ENCODE peak calls at places on chromosome 20, in five cellular contexts. One of them, this sample, is unnamed. For H3K4me1, the result is how much of the 10 kb centered on the place peaks cover.

GRCh38 chr20:3935956-3936340 is 46.8 kb downstream of the PANK2 start:
- DNase-seq in IMR-90: no peak
- DNase-seq in heart right ventricle: no peak
- DNase-seq in neural progenitor cell: no peak
- DNase-seq in left ventricle myocardium inferior: no peak
- DNase-seq in this sample: no peak

GRCh38 chr20:24406251-24406650 is 63.2 kb upstream of the SYNDIG1 start:
- DNase-seq in IMR-90: no peak
- DNase-seq in left ventricle myocardium inferior: no peak
- DNase-seq in heart right ventricle: no peak
- DNase-seq in neural progenitor cell: no peak
- DNase-seq in this sample: no peak

GRCh38 chr20:46557231-46557956 is 6.9 kb upstream of the OCSTAMP start:
- DNase-seq in neural progenitor cell: no peak
- DNase-seq in left ventricle myocardium inferior: no peak
- DNase-seq in IMR-90: peak
- DNase-seq in heart right ventricle: no peak
- DNase-seq in this sample: no peak

GRCh38 chr20:60048634-60049578 is 90.7 kb downstream of the CDH26 start:
- DNase-seq in IMR-90: no peak
- DNase-seq in heart right ventricle: no peak
- DNase-seq in neural progenitor cell: no peak
- DNase-seq in left ventricle myocardium inferior: no peak
- DNase-seq in this sample: no peak

GRCh38 chr20:64142546-64142945 is 21.7 kb upstream of the MYT1 start:
- DNase-seq in neural progenitor cell: peak
- DNase-seq in left ventricle myocardium inferior: no peak
- DNase-seq in heart right ventricle: no peak
- DNase-seq in IMR-90: no peak
- DNase-seq in this sample: no peak

GRCh38 chr20:1467355-1468116 is 887 bp upstream of the NSFL1C start:
- DNase-seq in heart right ventricle: peak
- DNase-seq in neural progenitor cell: peak
- DNase-seq in left ventricle myocardium inferior: no peak
- DNase-seq in IMR-90: no peak
- DNase-seq in this sample: no peak

GRCh38 chr20:39823239-39823638 is 861.1 kb downstream of the DHX35 start:
- DNase-seq in neural progenitor cell: no peak
- DNase-seq in IMR-90: peak
- DNase-seq in left ventricle myocardium inferior: no peak
- DNase-seq in heart right ventricle: no peak
- DNase-seq in this sample: no peak

GRCh38 chr20:62364911-62365736 is 2.0 kb downstream of the LAMA5 start:
- DNase-seq in left ventricle myocardium inferior: peak
- DNase-seq in heart right ventricle: peak
- DNase-seq in IMR-90: no peak
- DNase-seq in neural progenitor cell: no peak
- DNase-seq in this sample: peak

GRCh38 chr20:266604-267562 is 9.4 kb downstream of the DEFB132 start:
- DNase-seq in heart right ventricle: peak
- DNase-seq in neural progenitor cell: peak
- DNase-seq in left ventricle myocardium inferior: peak
- DNase-seq in IMR-90: peak
- DNase-seq in this sample: peak

GRCh38 chr20:36040571-36040970 is 72.2 kb downstream of the CNBD2 start:
- DNase-seq in neural progenitor cell: no peak
- DNase-seq in left ventricle myocardium inferior: no peak
- DNase-seq in heart right ventricle: no peak
- DNase-seq in IMR-90: no peak
- DNase-seq in this sample: no peak

GRCh38 chr20:41275181-41275793 is 42.2 kb downstream of the ZHX3 start:
- DNase-seq in left ventricle myocardium inferior: no peak
- DNase-seq in heart right ventricle: no peak
- DNase-seq in IMR-90: peak
- DNase-seq in neural progenitor cell: no peak
- DNase-seq in this sample: no peak

GRCh38 chr20:12072221-12072944 is 154.7 kb downstream of the BTBD3 start:
- DNase-seq in left ventricle myocardium inferior: peak
- DNase-seq in heart right ventricle: peak
- DNase-seq in neural progenitor cell: no peak
- DNase-seq in IMR-90: no peak
- DNase-seq in this sample: no peak

GRCh38 chr20:40488401-40488800 is 200.6 kb downstream of the MAFB start:
- DNase-seq in neural progenitor cell: no peak
- DNase-seq in left ventricle myocardium inferior: no peak
- DNase-seq in heart right ventricle: no peak
- DNase-seq in IMR-90: no peak
- DNase-seq in this sample: no peak

GRCh38 chr20:52665441-52665840 is 306.7 kb upstream of the TSHZ2 start:
- DNase-seq in left ventricle myocardium inferior: no peak
- DNase-seq in heart right ventricle: no peak
- DNase-seq in neural progenitor cell: no peak
- DNase-seq in IMR-90: no peak
- DNase-seq in this sample: no peak

GRCh38 chr20:5531318-5532081 is 214.7 kb upstream of the PROKR2 start:
- DNase-seq in heart right ventricle: no peak
- DNase-seq in neural progenitor cell: no peak
- DNase-seq in IMR-90: peak
- DNase-seq in left ventricle myocardium inferior: no peak
- DNase-seq in this sample: no peak

GRCh38 chr20:46746972-46747371 is 37.5 kb downstream of the SLC2A10 start:
- DNase-seq in IMR-90: peak
- DNase-seq in heart right ventricle: no peak
- DNase-seq in neural progenitor cell: no peak
- DNase-seq in left ventricle myocardium inferior: no peak
- DNase-seq in this sample: no peak

GRCh38 chr20:14234666-14235295 is 102.6 kb downstream of the FLRT3 start:
- DNase-seq in heart right ventricle: no peak
- DNase-seq in IMR-90: peak
- DNase-seq in neural progenitor cell: no peak
- DNase-seq in left ventricle myocardium inferior: no peak
- DNase-seq in this sample: no peak

GRCh38 chr20:568097-568864 is 24.7 kb upstream of the CSNK2A1 start:
- DNase-seq in IMR-90: no peak
- DNase-seq in heart right ventricle: peak
- DNase-seq in neural progenitor cell: no peak
- DNase-seq in left ventricle myocardium inferior: peak
- DNase-seq in this sample: no peak

GRCh38 chr20:24134284-24134683 is 145.7 kb upstream of the GGTLC1 start:
- DNase-seq in IMR-90: no peak
- DNase-seq in neural progenitor cell: no peak
- DNase-seq in heart right ventricle: no peak
- DNase-seq in left ventricle myocardium inferior: no peak
- DNase-seq in this sample: no peak

GRCh38 chr20:62138912-62139311 is 4.3 kb downstream of the PSMA7 start:
- DNase-seq in neural progenitor cell: no peak
- DNase-seq in left ventricle myocardium inferior: no peak
- DNase-seq in IMR-90: no peak
- DNase-seq in heart right ventricle: no peak
- DNase-seq in this sample: no peak

GRCh38 chr20:23082846-23083552 is 3.1 kb downstream of the CD93 start:
- DNase-seq in left ventricle myocardium inferior: no peak
- DNase-seq in neural progenitor cell: no peak
- DNase-seq in heart right ventricle: peak
- DNase-seq in IMR-90: no peak
- DNase-seq in this sample: no peak

GRCh38 chr20:44725852-44726251 is 10.7 kb downstream of the CCN5 start:
- DNase-seq in neural progenitor cell: no peak
- DNase-seq in IMR-90: no peak
- DNase-seq in heart right ventricle: no peak
- DNase-seq in left ventricle myocardium inferior: no peak
- DNase-seq in this sample: no peak

GRCh38 chr20:13819885-13820645 is 35.2 kb downstream of the NDUFAF5 start:
- DNase-seq in heart right ventricle: peak
- DNase-seq in neural progenitor cell: peak
- DNase-seq in IMR-90: peak
- DNase-seq in left ventricle myocardium inferior: no peak
- DNase-seq in this sample: no peak

GRCh38 chr20:24406761-24407550 is 62.5 kb upstream of the SYNDIG1 start:
- DNase-seq in left ventricle myocardium inferior: no peak
- DNase-seq in IMR-90: no peak
- DNase-seq in heart right ventricle: no peak
- DNase-seq in neural progenitor cell: no peak
- DNase-seq in this sample: no peak

GRCh38 chr20:51536116-51537069 is 6.1 kb downstream of the NFATC2 start:
- DNase-seq in IMR-90: no peak
- DNase-seq in heart right ventricle: no peak
- DNase-seq in left ventricle myocardium inferior: no peak
- DNase-seq in neural progenitor cell: no peak
- DNase-seq in this sample: no peak
- H3K4me1 ChIP-seq in IMR-90: under half
- H3K4me1 ChIP-seq in heart right ventricle: under half
- H3K4me1 ChIP-seq in left ventricle myocardium inferior: half or more
- H3K4me1 ChIP-seq in neural progenitor cell: under half
- H3K4me1 ChIP-seq in this sample: under half

GRCh38 chr20:34604980-34605788 is 46.7 kb downstream of the MAP1LC3A start:
- DNase-seq in neural progenitor cell: no peak
- DNase-seq in heart right ventricle: peak
- DNase-seq in IMR-90: peak
- DNase-seq in left ventricle myocardium inferior: no peak
- DNase-seq in this sample: no peak
- H3K27ac ChIP-seq in neural progenitor cell: no peak
- H3K27ac ChIP-seq in heart right ventricle: peak
- H3K27ac ChIP-seq in IMR-90: no peak
- H3K27ac ChIP-seq in left ventricle myocardium inferior: peak
- H3K27ac ChIP-seq in this sample: no peak

DNA sequence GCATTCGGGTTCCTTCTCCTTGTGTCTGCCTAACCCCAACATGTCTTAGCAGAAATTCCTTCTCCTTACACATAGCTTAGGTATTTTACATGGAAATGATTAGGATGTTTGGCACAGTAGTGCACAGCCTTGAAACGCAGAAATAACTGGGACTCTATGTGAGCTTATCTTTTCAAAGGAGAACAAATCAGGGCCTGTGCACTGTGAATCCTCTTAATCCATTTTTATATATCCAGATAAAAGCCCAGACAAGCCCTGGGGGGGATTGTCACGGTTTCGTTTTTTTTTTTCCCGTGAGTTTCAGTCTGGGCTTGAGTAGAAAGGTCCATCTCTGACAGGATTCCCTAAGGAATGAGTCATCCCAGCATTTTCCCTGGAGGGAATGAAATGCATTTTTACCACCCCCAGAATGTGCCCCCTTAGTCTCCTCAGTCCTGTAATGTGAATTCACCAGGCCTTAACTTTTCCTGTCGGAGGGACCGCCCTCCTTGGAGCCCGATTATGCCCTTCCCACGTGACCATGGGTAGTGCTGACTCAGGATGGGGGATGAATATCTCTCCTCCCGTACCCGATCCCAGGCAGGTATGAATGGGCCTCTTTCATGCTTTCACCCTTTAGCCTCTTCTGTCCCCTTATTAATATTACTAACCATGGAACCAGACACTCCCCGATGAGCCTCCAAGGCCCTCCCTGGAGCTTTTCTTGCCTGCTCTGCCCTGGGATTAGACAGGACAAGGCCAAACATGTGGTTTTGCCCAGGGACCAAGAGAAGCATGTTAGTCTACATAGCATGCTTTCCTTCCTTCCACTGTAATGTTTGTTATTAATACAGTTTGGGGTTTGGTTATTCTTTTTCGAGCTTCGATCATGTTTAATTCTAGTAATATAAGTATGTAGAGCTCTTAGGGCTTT is 23.9 kb upstream of the NAA20 start:
- DNase-seq in left ventricle myocardium inferior: no peak
- DNase-seq in heart right ventricle: peak
- DNase-seq in IMR-90: peak
- DNase-seq in neural progenitor cell: no peak
- DNase-seq in this sample: no peak
- H3K4me1 ChIP-seq in left ventricle myocardium inferior: half or more
- H3K4me1 ChIP-seq in heart right ventricle: under half
- H3K4me1 ChIP-seq in IMR-90: under half
- H3K4me1 ChIP-seq in neural progenitor cell: under half
- H3K4me1 ChIP-seq in this sample: under half

DNA sequence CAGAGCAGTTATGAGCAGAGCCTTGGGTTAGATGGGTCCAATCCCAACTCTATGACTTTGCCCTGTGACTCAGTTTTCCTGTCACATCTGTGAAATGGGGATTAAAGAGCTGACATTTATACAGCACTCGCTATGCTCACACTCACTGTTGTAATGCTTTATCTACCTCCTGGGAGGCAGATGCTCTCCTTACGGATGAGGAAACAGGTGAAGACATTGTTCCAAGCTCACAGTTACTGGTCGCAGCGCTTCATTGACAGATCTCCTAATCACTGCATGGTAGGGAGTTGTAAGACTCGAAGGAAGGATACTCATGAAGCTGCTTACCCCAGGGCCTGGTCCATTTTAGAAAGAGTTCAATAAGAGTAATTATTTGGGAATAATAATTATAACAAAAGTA is 2.9 kb upstream of the MYLK2 start:
- DNase-seq in neural progenitor cell: no peak
- DNase-seq in IMR-90: no peak
- DNase-seq in heart right ventricle: no peak
- DNase-seq in left ventricle myocardium inferior: no peak
- DNase-seq in this sample: no peak
- H3K27ac ChIP-seq in neural progenitor cell: no peak
- H3K27ac ChIP-seq in IMR-90: no peak
- H3K27ac ChIP-seq in heart right ventricle: no peak
- H3K27ac ChIP-seq in left ventricle myocardium inferior: peak
- H3K27ac ChIP-seq in this sample: peak

GRCh38 chr20:49281059-49281912 is 3.4 kb upstream of the ZNFX1 start:
- DNase-seq in heart right ventricle: no peak
- DNase-seq in left ventricle myocardium inferior: no peak
- DNase-seq in IMR-90: no peak
- DNase-seq in neural progenitor cell: peak
- DNase-seq in this sample: no peak

GRCh38 chr20:49281913-49282467 is 4.1 kb upstream of the ZNFX1 start:
- DNase-seq in heart right ventricle: no peak
- DNase-seq in left ventricle myocardium inferior: no peak
- DNase-seq in IMR-90: no peak
- DNase-seq in neural progenitor cell: no peak
- DNase-seq in this sample: no peak

GRCh38 chr20:49283176-49283702 is 5.4 kb upstream of the ZNFX1 start:
- DNase-seq in left ventricle myocardium inferior: no peak
- DNase-seq in heart right ventricle: no peak
- DNase-seq in neural progenitor cell: no peak
- DNase-seq in IMR-90: no peak
- DNase-seq in this sample: no peak

GRCh38 chr20:49283703-49284625 is 6.1 kb upstream of the ZNFX1 start:
- DNase-seq in neural progenitor cell: no peak
- DNase-seq in heart right ventricle: no peak
- DNase-seq in IMR-90: no peak
- DNase-seq in left ventricle myocardium inferior: no peak
- DNase-seq in this sample: no peak

GRCh38 chr20:49282584-49283171 is 4.8 kb upstream of the ZNFX1 start:
- DNase-seq in heart right ventricle: no peak
- DNase-seq in left ventricle myocardium inferior: no peak
- DNase-seq in neural progenitor cell: peak
- DNase-seq in IMR-90: no peak
- DNase-seq in this sample: no peak
- H3K4me1 ChIP-seq in heart right ventricle: under half
- H3K4me1 ChIP-seq in left ventricle myocardium inferior: half or more
- H3K4me1 ChIP-seq in neural progenitor cell: half or more
- H3K4me1 ChIP-seq in IMR-90: under half
- H3K4me1 ChIP-seq in this sample: under half

GRCh38 chr20:7144464-7144863 is 377.0 kb downstream of the BMP2 start:
- DNase-seq in heart right ventricle: no peak
- DNase-seq in IMR-90: no peak
- DNase-seq in neural progenitor cell: no peak
- DNase-seq in left ventricle myocardium inferior: no peak
- DNase-seq in this sample: no peak
- H3K27ac ChIP-seq in heart right ventricle: no peak
- H3K27ac ChIP-seq in IMR-90: no peak
- H3K27ac ChIP-seq in neural progenitor cell: no peak
- H3K27ac ChIP-seq in left ventricle myocardium inferior: no peak
- H3K27ac ChIP-seq in this sample: no peak

GRCh38 chr20:56631990-56632327 is 2.9 kb downstream of the TFAP2C start:
- DNase-seq in neural progenitor cell: no peak
- DNase-seq in heart right ventricle: no peak
- DNase-seq in left ventricle myocardium inferior: no peak
- DNase-seq in IMR-90: no peak
- DNase-seq in this sample: no peak
- H3K4me1 ChIP-seq in neural progenitor cell: under half
- H3K4me1 ChIP-seq in heart right ventricle: under half
- H3K4me1 ChIP-seq in left ventricle myocardium inferior: under half
- H3K4me1 ChIP-seq in IMR-90: under half
- H3K4me1 ChIP-seq in this sample: under half

This sample was measured in ascending aorta.